ENCODE peak calls at places on chromosomes 6 and 20, in ten cellular contexts. J is HCT116, P is lower leg skin, H is WERI-Rb-1, K is adrenal gland, X is transverse colon, L is RWPE2, R is neural progenitor cell, Q is DND-41, D is kidney epithelial cell. Z is an unnamed sample.

GRCh38 chr6:138970856-138971425 is 17.1 kb downstream of the REPS1 start:
- DNase-seq in J (peak; percentile 55), P (no peak), H (no peak), K (peak; percentile 66), X (no peak), L (peak; percentile 59), R (no peak), Q (no peak), D (peak; percentile 82), Z (peak; percentile 25)

GRCh38 chr6:344816-345340 is 46.7 kb upstream of the IRF4 start:
- DNase-seq in J (no peak), P (no peak), H (no peak), K (no peak), X (no peak), L (no peak), R (no peak), Q (no peak), D (no peak), Z (no peak)

GRCh38 chr6:116074732-116075387 is 14.2 kb upstream of the FRK start:
- DNase-seq in J (no peak), P (no peak), H (no peak), K (no peak), X (no peak), L (no peak), R (no peak), Q (no peak), D (no peak), Z (no peak)

GRCh38 chr6:116431964-116432595 is 29.1 kb upstream of the CALHM6 start:
- DNase-seq in J (no peak), P (no peak), H (no peak), K (no peak), X (no peak), L (no peak), R (no peak), Q (no peak), D (no peak), Z (no peak)

GRCh38 chr20:34817801-34818200 is 7.7 kb downstream of the NCOA6 start:
- DNase-seq in J (no peak), P (no peak), H (no peak), K (no peak), X (no peak), L (no peak), R (no peak), Q (no peak), D (no peak), Z (no peak)

GRCh38 chr20:40683221-40683893 is 5.7 kb downstream of the MAFB start:
- DNase-seq in J (no peak), P (peak; percentile 92), H (no peak), K (peak; percentile 66), X (no peak), L (peak; percentile 83), R (peak; percentile 67), Q (no peak), D (no peak), Z (no peak)

GRCh38 chr6:164396071-164397047 is 913.0 kb downstream of the C6orf118 start:
- DNase-seq in J (no peak), P (peak; percentile 82), H (no peak), K (no peak), X (no peak), L (no peak), R (peak; percentile 15), Q (peak; percentile 15), D (no peak), Z (no peak)

GRCh38 chr6:34360556-34360955 is 31.9 kb downstream of the NUDT3 start:
- DNase-seq in J (no peak), P (no peak), H (no peak), K (no peak), X (no peak), L (no peak), R (no peak), Q (no peak), D (no peak), Z (no peak)

GRCh38 chr6:149545258-149545753 is 537 bp downstream of the PPIL4 start:
- DNase-seq in J (no peak), P (no peak), H (peak; percentile 9), K (peak; percentile 73), X (peak; percentile 55), L (no peak), R (peak; percentile 36), Q (peak; percentile 67), D (peak; percentile 34), Z (peak; percentile 66)

GRCh38 chr6:123383718-123384117 is 253.0 kb downstream of the TRDN start:
- DNase-seq in J (no peak), P (no peak), H (no peak), K (no peak), X (no peak), L (no peak), R (no peak), Q (no peak), D (no peak), Z (no peak)

GRCh38 chr6:7004581-7005297 is 103.0 kb upstream of the RREB1 start:
- DNase-seq in J (no peak), P (peak; percentile 31), H (peak; percentile 73), K (no peak), X (no peak), L (no peak), R (no peak), Q (no peak), D (no peak), Z (no peak)

GRCh38 chr20:11853359-11853758 is 64.3 kb upstream of the BTBD3 start:
- DNase-seq in J (no peak), P (no peak), H (no peak), K (no peak), X (no peak), L (no peak), R (no peak), Q (no peak), D (no peak), Z (no peak)

GRCh38 chr6:7165736-7166296 is 58.1 kb downstream of the RREB1 start:
- DNase-seq in J (no peak), P (no peak), H (no peak), K (peak; percentile 43), X (no peak), L (no peak), R (peak; percentile 50), Q (no peak), D (no peak), Z (no peak)

GRCh38 chr20:3119044-3119443 is 34.5 kb upstream of the AVP start:
- DNase-seq in J (no peak), P (no peak), H (no peak), K (peak; percentile 79), X (no peak), L (no peak), R (no peak), Q (no peak), D (no peak), Z (no peak)

GRCh38 chr6:408599-409102 is 17.1 kb downstream of the IRF4 start:
- DNase-seq in J (peak; percentile 53), P (no peak), H (peak; percentile 57), K (peak; percentile 63), X (no peak), L (no peak), R (peak; percentile 79), Q (no peak), D (no peak), Z (peak; percentile 46)

DNA sequence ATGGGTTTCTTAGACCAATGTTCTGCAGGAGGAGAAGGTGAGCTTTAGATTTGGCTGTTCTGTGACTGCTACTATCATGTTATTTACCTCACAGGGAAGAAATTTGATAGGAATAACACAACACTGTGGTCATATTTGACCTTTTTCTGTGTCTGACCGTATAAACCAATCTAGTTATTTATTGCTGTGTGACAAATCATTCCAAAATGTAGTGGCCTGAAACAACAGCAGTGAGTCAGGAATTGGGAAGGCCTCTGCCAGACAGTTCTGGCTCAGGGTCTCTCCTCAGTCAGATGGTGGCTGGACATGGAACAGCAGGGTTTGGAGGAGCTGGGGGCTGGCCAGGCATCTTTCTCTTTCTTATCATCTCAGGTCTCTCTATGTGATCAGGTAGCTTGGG is 33.0 kb downstream of the RIPOR2 start:
- DNase-seq in J (peak; percentile 2), P (no peak), H (no peak), K (no peak), X (no peak), L (no peak), R (no peak), Q (no peak), D (peak; percentile 29), Z (no peak)
- H3K4me3 ChIP-seq in J (no peak overlapping the region), P (no peak overlapping the region), H (no peak overlapping the region), K (no peak overlapping the region), X (no peak overlapping the region), L (no peak overlapping the region), R (no peak overlapping the region), Q (no peak overlapping the region), D (no peak overlapping the region), Z (no peak overlapping the region)

GRCh38 chr20:6162239-6162638 is 39.4 kb upstream of the FERMT1 start:
- DNase-seq in J (no peak), P (peak; percentile 89), H (no peak), K (peak; percentile 87), X (no peak), L (no peak), R (no peak), Q (no peak), D (no peak), Z (no peak)

GRCh38 chr20:6160736-6161135 is 37.9 kb upstream of the FERMT1 start:
- DNase-seq in J (no peak), P (no peak), H (no peak), K (no peak), X (no peak), L (no peak), R (no peak), Q (no peak), D (no peak), Z (no peak)

GRCh38 chr20:6152777-6153176 is 29.9 kb upstream of the FERMT1 start:
- DNase-seq in J (no peak), P (no peak), H (no peak), K (no peak), X (no peak), L (no peak), R (no peak), Q (no peak), D (no peak), Z (no peak)

DNA sequence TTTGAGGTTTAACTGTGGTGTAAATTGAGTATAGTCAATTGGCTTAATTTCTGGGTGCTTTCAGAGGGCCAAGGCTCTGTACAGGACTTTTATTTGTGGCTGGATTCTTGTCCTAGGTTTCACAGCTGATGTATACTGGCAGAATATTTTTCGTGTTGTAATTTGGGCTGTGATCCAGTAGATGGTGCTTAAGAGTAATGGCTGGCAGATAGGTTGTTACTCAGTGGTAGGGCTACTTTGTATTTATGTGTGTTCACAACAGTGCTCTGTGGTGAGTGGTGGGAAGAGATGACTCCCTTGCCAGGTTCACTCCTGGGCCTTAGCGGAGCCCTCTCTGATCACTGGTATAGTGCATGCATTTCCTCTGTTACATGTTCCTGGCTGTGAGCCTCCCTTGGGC is 34.5 kb upstream of the FERMT1 start:
- DNase-seq in J (no peak), P (no peak), H (no peak), K (no peak), X (no peak), L (no peak), R (no peak), Q (no peak), D (no peak), Z (peak; percentile 16)
- TF ChIP-seq CTCF in J (peak; percentile 21), P (no peak), H (peak; percentile 31), K (no peak), X (no peak), L (no peak), R (peak; percentile 37), Q (peak; percentile 50), D (peak; percentile 24), Z (peak; percentile 58)

GRCh38 chr6:26028753-26029569 is 58.3 kb upstream of the HFE start:
- DNase-seq in J (no peak), P (no peak), H (no peak), K (no peak), X (no peak), L (no peak), R (peak; percentile 47), Q (peak; percentile 69), D (no peak), Z (no peak)
- H3K4me3 ChIP-seq in J (no peak overlapping the region), P (no peak overlapping the region), H (no peak overlapping the region), K (no peak overlapping the region), X (no peak overlapping the region), L (no peak overlapping the region), R (no peak overlapping the region), Q (peak overlapping the region; percentile 13), D (no peak overlapping the region), Z (no peak overlapping the region)

GRCh38 chr6:134174790-134175531 is 122.5 kb upstream of the SLC2A12 start:
- DNase-seq in J (peak; percentile 73), P (peak; percentile 98), H (peak; percentile 90), K (peak; percentile 97), X (peak; percentile 96), L (peak; percentile 81), R (peak; percentile 97), Q (peak; percentile 86), D (peak; percentile 28), Z (peak; percentile 93)
- TF ChIP-seq CTCF in J (no peak), P (no peak), H (no peak), K (peak; percentile 16), X (no peak), L (no peak), R (no peak), Q (no peak), D (no peak), Z (no peak)

Z was measured in GM12865.